ENCODE peak calls at places on chromosomes 12 and 14, in seven cellular contexts. V is H9, P is IMR-90, K is neuronal stem cell, L is mesendoderm, H is trophoblast cell, U is H1. M is an unnamed sample.
A peak's percentile ranks its signal among the peaks of the same experiment; 100 is the strongest.

GRCh38 chr12:19421503-19422282 is 17.6 kb upstream of the AEBP2 start:
- DNase-seq in P (no peak), H (peak; percentile 52), K (no peak), L (no peak), U (no peak), V (peak; percentile 14), M (no peak)

GRCh38 chr12:18123707-18124106 is 33.7 kb upstream of the RERGL start:
- DNase-seq in U (no peak), H (no peak), K (no peak), V (no peak), L (no peak), P (no peak), M (no peak)

GRCh38 chr12:13027508-13027907 is 16.7 kb upstream of the FAM234B start:
- DNase-seq in V (no peak), L (no peak), K (no peak), U (no peak), H (no peak), P (no peak), M (no peak)

GRCh38 chr14:50272498-50272897 is 39.5 kb downstream of the L2HGDH start:
- DNase-seq in V (no peak), U (no peak), H (peak; percentile 80), P (no peak), K (no peak), L (no peak), M (no peak)

GRCh38 chr14:23209651-23210423 is 26.4 kb upstream of the SLC7A8 start:
- DNase-seq in H (peak; percentile 86), P (peak; percentile 50), U (no peak), K (no peak), L (no peak), V (no peak), M (peak; percentile 66)

GRCh38 chr14:62015248-62015647 is 253.0 kb downstream of the SNAPC1 start:
- DNase-seq in P (peak; percentile 45), U (no peak), H (peak; percentile 73), V (no peak), K (no peak), L (no peak), M (no peak)

GRCh38 chr12:25691865-25692114 is 138.7 kb upstream of the LMNTD1 start:
- DNase-seq in V (no peak), H (no peak), P (no peak), L (no peak), K (no peak), U (no peak), M (no peak)

GRCh38 chr14:52313493-52313881 is 625 bp upstream of the PTGER2 start:
- DNase-seq in H (no peak), K (no peak), V (no peak), P (peak; percentile 44), L (no peak), U (no peak), M (peak; percentile 34)

GRCh38 chr14:68401320-68401719 is 391.5 kb downstream of the ZFP36L1 start:
- DNase-seq in H (peak; percentile 90), U (no peak), V (no peak), L (peak; percentile 93), P (peak; percentile 34), K (no peak), M (no peak)

GRCh38 chr14:57171903-57172302 is 96.8 kb downstream of the EXOC5 start:
- DNase-seq in U (no peak), L (no peak), H (no peak), V (no peak), K (no peak), P (no peak), M (no peak)

GRCh38 chr12:116673713-116674112 is 64.2 kb downstream of the SPRING1 start:
- DNase-seq in V (peak; percentile 65), P (no peak), H (peak; percentile 19), U (no peak), K (no peak), L (peak; percentile 75), M (no peak)

GRCh38 chr14:22084393-22085281 is 411.0 kb upstream of the OR4E1 start:
- DNase-seq in L (peak; percentile 65), V (no peak), K (peak; percentile 52), U (no peak), P (peak; percentile 62), H (peak; percentile 87), M (peak; percentile 64)

GRCh38 chr12:22286569-22286968 is 47.9 kb downstream of the ST8SIA1 start:
- DNase-seq in U (no peak), P (peak; percentile 93), K (no peak), H (no peak), L (no peak), V (no peak), M (peak; percentile 77)

GRCh38 chr12:105738036-105738435 is 400.7 kb downstream of the NUAK1 start:
- DNase-seq in P (peak; percentile 55), H (no peak), L (no peak), V (no peak), U (no peak), K (no peak), M (peak; percentile 57)

GRCh38 chr12:122227341-122227740 is 1.5 kb upstream of the DIABLO start:
- DNase-seq in P (no peak), K (no peak), U (no peak), H (no peak), V (no peak), L (no peak), M (no peak)

GRCh38 chr14:89807905-89808304 is 146.6 kb downstream of the EFCAB11 start:
- DNase-seq in U (no peak), P (no peak), K (no peak), H (no peak), V (no peak), L (peak; percentile 50), M (no peak)

GRCh38 chr14:61260939-61261776 is 20.0 kb downstream of the TMEM30B start:
- DNase-seq in V (no peak), U (no peak), K (no peak), P (peak; percentile 90), H (no peak), L (no peak), M (peak; percentile 49)

GRCh38 chr12:60501124-60501729 is 905.4 kb downstream of the SLC16A7 start:
- DNase-seq in L (peak; percentile 56), P (no peak), V (no peak), U (no peak), H (no peak), K (no peak), M (peak; percentile 12)

GRCh38 chr14:77457115-77457521 is 283 bp downstream of the VIPAS39 start:
- DNase-seq in H (peak; percentile 53), U (no peak), K (no peak), V (no peak), L (no peak), P (peak; percentile 40), M (no peak)

GRCh38 chr14:26199599-26200370 is 398.0 kb downstream of the NOVA1 start:
- DNase-seq in H (no peak), P (no peak), U (no peak), V (no peak), L (peak; percentile 4), K (peak; percentile 6), M (peak; percentile 76)

GRCh38 chr14:67457782-67458181 is 30.7 kb downstream of the TMEM229B start:
- DNase-seq in K (peak; percentile 32), U (peak; percentile 17), H (no peak), L (peak; percentile 67), P (no peak), V (peak; percentile 84), M (no peak)

DNA sequence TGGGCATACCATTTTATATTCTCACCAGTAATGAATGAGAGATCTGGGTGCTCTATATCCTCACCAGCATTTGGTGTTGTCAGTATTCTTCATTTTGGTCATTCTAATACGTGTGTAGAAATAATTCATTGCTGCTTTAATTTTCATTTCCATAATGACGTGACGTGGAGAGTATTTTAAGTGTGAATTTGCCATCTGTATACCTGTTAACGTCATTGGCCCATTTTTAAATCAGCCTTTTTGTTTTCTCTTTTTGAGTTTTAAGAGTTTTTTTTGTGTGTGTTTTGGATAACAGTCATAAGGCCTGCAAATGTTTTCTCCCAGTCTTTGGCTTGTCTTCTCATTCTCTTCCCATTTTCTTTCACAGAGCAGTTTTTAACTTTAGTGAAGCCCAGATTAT is 74.4 kb upstream of the SYT1 start:
- DNase-seq in L (no peak), K (no peak), U (no peak), V (no peak), P (no peak), H (no peak), M (no peak)
- H3K23ac ChIP-seq in L (no peak overlapping the region), K (no peak overlapping the region), U (no peak overlapping the region), V (no peak overlapping the region), P (no peak overlapping the region), H (no peak overlapping the region), M (no peak overlapping the region)

DNA sequence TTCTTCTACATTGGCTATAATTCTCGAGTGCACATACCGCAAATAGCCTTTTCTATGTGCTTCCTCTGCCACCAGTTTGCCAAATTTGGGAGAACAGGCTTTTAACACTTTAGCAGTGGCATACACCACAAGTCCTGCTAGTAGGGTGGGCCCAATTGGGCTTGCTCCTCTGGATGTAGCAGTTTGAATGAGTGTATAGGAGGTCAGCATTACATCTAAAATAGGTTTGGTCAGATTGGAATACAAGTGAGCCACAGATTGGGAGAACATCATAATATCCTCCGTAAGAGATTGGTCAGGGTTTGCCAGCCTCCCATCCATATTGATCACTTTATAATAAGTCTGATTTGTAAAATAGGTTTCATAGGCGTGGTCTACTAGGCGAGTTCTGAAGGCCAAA is 902 bp downstream of the ABCD2 start:
- DNase-seq in K (no peak), H (no peak), P (no peak), L (no peak), V (no peak), U (no peak), M (no peak)
- H3K23ac ChIP-seq in K (no peak overlapping the region), H (no peak overlapping the region), P (no peak overlapping the region), L (no peak overlapping the region), V (no peak overlapping the region), U (no peak overlapping the region), M (no peak overlapping the region)

DNA sequence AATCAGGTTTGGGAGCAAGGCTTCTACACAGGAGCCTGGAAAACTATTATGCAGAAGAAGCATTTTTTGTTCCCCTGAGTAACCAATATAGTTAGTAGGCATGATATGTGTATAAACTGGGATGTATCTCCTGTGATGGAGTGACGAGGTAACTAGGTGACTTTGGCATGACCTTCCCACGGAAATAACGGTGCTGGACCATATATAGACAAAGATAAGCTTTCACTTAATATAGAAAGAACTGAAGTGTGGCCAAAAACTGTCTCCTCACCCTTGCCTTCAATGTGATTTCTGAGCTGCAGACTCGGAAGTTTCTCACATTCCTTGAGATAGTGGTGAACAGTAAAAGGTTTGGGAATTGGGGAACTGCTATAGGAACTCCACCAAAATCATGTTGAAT is 185.3 kb downstream of the CACNA1C start:
- DNase-seq in U (no peak), K (no peak), L (no peak), V (no peak), H (no peak), P (no peak), M (no peak)
- H3K23ac ChIP-seq in U (no peak overlapping the region), K (no peak overlapping the region), L (no peak overlapping the region), V (no peak overlapping the region), H (no peak overlapping the region), P (no peak overlapping the region), M (no peak overlapping the region)

GRCh38 chr12:3836641-3837040 is 36.6 kb downstream of the PARP11 start:
- DNase-seq in H (peak; percentile 60), K (no peak), L (no peak), V (no peak), U (no peak), P (no peak), M (no peak)

GRCh38 chr12:3835914-3836313 is 37.3 kb downstream of the PARP11 start:
- DNase-seq in L (no peak), P (no peak), U (no peak), V (no peak), H (no peak), K (no peak), M (no peak)

GRCh38 chr12:3837049-3837448 is 36.1 kb downstream of the PARP11 start:
- DNase-seq in L (peak; percentile 57), H (no peak), U (no peak), P (no peak), K (no peak), V (peak; percentile 53), M (no peak)

GRCh38 chr12:3834774-3835173 is 38.4 kb downstream of the PARP11 start:
- DNase-seq in K (no peak), L (no peak), H (no peak), U (no peak), P (no peak), V (no peak), M (no peak)

GRCh38 chr12:3838065-3838464 is 35.1 kb downstream of the PARP11 start:
- DNase-seq in V (no peak), U (no peak), K (no peak), L (no peak), H (no peak), P (no peak), M (no peak)
- H3K23ac ChIP-seq in V (no peak overlapping the region), U (no peak overlapping the region), K (no peak overlapping the region), L (no peak overlapping the region), H (no peak overlapping the region), P (no peak overlapping the region), M (no peak overlapping the region)